ENCODE peak calls at places on chromosomes 13 and 19, in five cellular contexts. One of them, this sample, is unnamed.

GRCh38 chr13:41428155-41428554 is 29.2 kb upstream of the RGCC start:
- DNase-seq in ovary: no peak
- DNase-seq in colonic mucosa: peak; percentile 20
- DNase-seq in type B pancreatic cell: no peak
- DNase-seq in lower leg skin: no peak
- DNase-seq in this sample: peak; percentile 79

GRCh38 chr13:37413161-37413560 is 185.4 kb downstream of the POSTN start:
- DNase-seq in ovary: no peak
- DNase-seq in colonic mucosa: no peak
- DNase-seq in type B pancreatic cell: no peak
- DNase-seq in lower leg skin: no peak
- DNase-seq in this sample: no peak

GRCh38 chr13:73702419-73703071 is 431.7 kb downstream of the KLF12 start:
- DNase-seq in ovary: no peak
- DNase-seq in colonic mucosa: no peak
- DNase-seq in type B pancreatic cell: no peak
- DNase-seq in lower leg skin: no peak
- DNase-seq in this sample: no peak

GRCh38 chr13:48356750-48357149 is 53.2 kb downstream of the RB1 start:
- DNase-seq in ovary: no peak
- DNase-seq in colonic mucosa: no peak
- DNase-seq in type B pancreatic cell: no peak
- DNase-seq in lower leg skin: no peak
- DNase-seq in this sample: no peak

GRCh38 chr19:17220207-17220758 is 5.1 kb downstream of the USE1 start:
- DNase-seq in ovary: peak; percentile 60
- DNase-seq in colonic mucosa: peak; percentile 54
- DNase-seq in type B pancreatic cell: no peak
- DNase-seq in lower leg skin: no peak
- DNase-seq in this sample: no peak

GRCh38 chr19:4638330-4638729 is 986 bp upstream of the TNFAIP8L1 start:
- DNase-seq in ovary: no peak
- DNase-seq in colonic mucosa: no peak
- DNase-seq in type B pancreatic cell: no peak
- DNase-seq in lower leg skin: no peak
- DNase-seq in this sample: no peak

GRCh38 chr13:107866666-107867623 is 348.4 kb downstream of the LIG4 start:
- DNase-seq in ovary: no peak
- DNase-seq in colonic mucosa: no peak
- DNase-seq in type B pancreatic cell: no peak
- DNase-seq in lower leg skin: no peak
- DNase-seq in this sample: no peak

GRCh38 chr19:52748336-52748950 is 13.6 kb upstream of the ZNF611 start:
- DNase-seq in ovary: no peak
- DNase-seq in colonic mucosa: no peak
- DNase-seq in type B pancreatic cell: no peak
- DNase-seq in lower leg skin: no peak
- DNase-seq in this sample: no peak

GRCh38 chr13:44818428-44818827 is 170.8 kb downstream of the NUFIP1 start:
- DNase-seq in ovary: no peak
- DNase-seq in colonic mucosa: no peak
- DNase-seq in type B pancreatic cell: no peak
- DNase-seq in lower leg skin: no peak
- DNase-seq in this sample: no peak

GRCh38 chr13:108681986-108682562 is 52.7 kb downstream of the MYO16 start:
- DNase-seq in ovary: no peak
- DNase-seq in colonic mucosa: no peak
- DNase-seq in type B pancreatic cell: no peak
- DNase-seq in lower leg skin: no peak
- DNase-seq in this sample: no peak

GRCh38 chr13:107554355-107554905 is 660.9 kb downstream of the LIG4 start:
- DNase-seq in ovary: no peak
- DNase-seq in colonic mucosa: no peak
- DNase-seq in type B pancreatic cell: no peak
- DNase-seq in lower leg skin: no peak
- DNase-seq in this sample: no peak

GRCh38 chr19:33227242-33227650 is 1.6 kb upstream of the SLC7A10 start:
- DNase-seq in ovary: no peak
- DNase-seq in colonic mucosa: no peak
- DNase-seq in type B pancreatic cell: no peak
- DNase-seq in lower leg skin: no peak
- DNase-seq in this sample: no peak

GRCh38 chr19:38870612-38871011 is 7.5 kb downstream of the RINL start:
- DNase-seq in ovary: no peak
- DNase-seq in colonic mucosa: no peak
- DNase-seq in type B pancreatic cell: no peak
- DNase-seq in lower leg skin: no peak
- DNase-seq in this sample: no peak

GRCh38 chr19:38869160-38869835 is 8.8 kb downstream of the RINL start:
- DNase-seq in ovary: no peak
- DNase-seq in colonic mucosa: peak; percentile 41
- DNase-seq in type B pancreatic cell: no peak
- DNase-seq in lower leg skin: no peak
- DNase-seq in this sample: no peak

GRCh38 chr19:38868551-38868950 is 9.5 kb downstream of the RINL start:
- DNase-seq in ovary: no peak
- DNase-seq in colonic mucosa: no peak
- DNase-seq in type B pancreatic cell: no peak
- DNase-seq in lower leg skin: no peak
- DNase-seq in this sample: no peak

GRCh38 chr19:38869836-38870607 is 8.1 kb downstream of the RINL start:
- DNase-seq in ovary: peak; percentile 85
- DNase-seq in colonic mucosa: peak; percentile 86
- DNase-seq in type B pancreatic cell: peak; percentile 82
- DNase-seq in lower leg skin: peak; percentile 71
- DNase-seq in this sample: no peak

DNA sequence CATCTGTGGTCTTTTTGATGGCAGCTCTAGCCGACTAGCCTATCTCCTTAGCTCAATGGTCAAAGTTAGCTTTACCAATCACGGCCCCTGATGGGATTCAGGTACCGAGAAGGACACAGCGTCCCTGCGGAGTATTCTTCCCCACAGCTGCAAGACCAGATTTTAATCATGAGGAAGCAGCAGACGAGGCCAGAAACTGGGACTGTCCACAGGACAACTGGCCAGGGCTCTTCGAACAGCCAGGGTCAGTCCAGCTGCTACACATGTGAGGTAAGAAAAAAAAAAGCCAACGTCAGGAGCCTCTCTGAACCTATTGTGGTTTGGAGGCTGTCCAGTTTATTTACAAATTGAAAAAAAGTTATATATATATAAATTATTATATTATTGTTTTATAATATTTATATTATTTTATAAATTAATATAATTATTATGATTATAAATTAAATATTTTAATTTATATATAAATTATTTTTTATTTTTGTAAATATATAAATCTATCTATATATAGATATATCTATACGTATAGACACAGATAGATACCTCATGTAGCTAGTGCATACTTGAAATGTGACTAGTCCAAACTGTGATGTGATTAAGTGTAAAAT is 10.8 kb downstream of the RINL start:
- DNase-seq in ovary: no peak
- DNase-seq in colonic mucosa: no peak
- DNase-seq in type B pancreatic cell: no peak
- DNase-seq in lower leg skin: no peak
- DNase-seq in this sample: no peak
- TF ChIP-seq CTCF in ovary: no peak
- TF ChIP-seq CTCF in colonic mucosa: no peak
- TF ChIP-seq CTCF in type B pancreatic cell: no peak
- TF ChIP-seq CTCF in lower leg skin: no peak
- TF ChIP-seq CTCF in this sample: no peak

GRCh38 chr19:18523841-18524240 is 2.0 kb upstream of the ELL start:
- DNase-seq in ovary: no peak
- DNase-seq in colonic mucosa: no peak
- DNase-seq in type B pancreatic cell: no peak
- DNase-seq in lower leg skin: no peak
- DNase-seq in this sample: no peak

GRCh38 chr19:18519962-18520847 is 1.7 kb downstream of the ELL start:
- DNase-seq in ovary: peak; percentile 74
- DNase-seq in colonic mucosa: peak; percentile 79
- DNase-seq in type B pancreatic cell: no peak
- DNase-seq in lower leg skin: peak; percentile 71
- DNase-seq in this sample: no peak

GRCh38 chr19:18520848-18521691 is 800 bp downstream of the ELL start:
- DNase-seq in ovary: peak; percentile 73
- DNase-seq in colonic mucosa: peak; percentile 61
- DNase-seq in type B pancreatic cell: no peak
- DNase-seq in lower leg skin: peak; percentile 41
- DNase-seq in this sample: no peak

GRCh38 chr19:18521692-18522123 is at the start of gene ELL:
- DNase-seq in ovary: no peak
- DNase-seq in colonic mucosa: no peak
- DNase-seq in type B pancreatic cell: no peak
- DNase-seq in lower leg skin: no peak
- DNase-seq in this sample: no peak

GRCh38 chr19:18522124-18522861 is 423 bp upstream of the ELL start:
- DNase-seq in ovary: peak; percentile 100
- DNase-seq in colonic mucosa: peak; percentile 100
- DNase-seq in type B pancreatic cell: peak; percentile 100
- DNase-seq in lower leg skin: peak; percentile 100
- DNase-seq in this sample: peak; percentile 100
- TF ChIP-seq CTCF in ovary: peak; percentile 13
- TF ChIP-seq CTCF in colonic mucosa: no peak
- TF ChIP-seq CTCF in type B pancreatic cell: peak; percentile 27
- TF ChIP-seq CTCF in lower leg skin: no peak
- TF ChIP-seq CTCF in this sample: peak; percentile 23

GRCh38 chr13:113129480-113129879 is 6.9 kb downstream of the F10 start:
- DNase-seq in ovary: no peak
- DNase-seq in colonic mucosa: no peak
- DNase-seq in type B pancreatic cell: peak; percentile 66
- DNase-seq in lower leg skin: no peak
- DNase-seq in this sample: peak; percentile 80
- TF ChIP-seq CTCF in ovary: no peak
- TF ChIP-seq CTCF in colonic mucosa: no peak
- TF ChIP-seq CTCF in type B pancreatic cell: no peak
- TF ChIP-seq CTCF in lower leg skin: no peak
- TF ChIP-seq CTCF in this sample: no peak

GRCh38 chr13:110107568-110108347 is 199.2 kb downstream of the COL4A1 start:
- DNase-seq in ovary: no peak
- DNase-seq in colonic mucosa: no peak
- DNase-seq in type B pancreatic cell: no peak
- DNase-seq in lower leg skin: peak; percentile 16
- DNase-seq in this sample: no peak

GRCh38 chr13:110110783-110111182 is 196.2 kb downstream of the COL4A1 start:
- DNase-seq in ovary: no peak
- DNase-seq in colonic mucosa: no peak
- DNase-seq in type B pancreatic cell: no peak
- DNase-seq in lower leg skin: no peak
- DNase-seq in this sample: no peak

GRCh38 chr13:110108348-110109139 is 198.4 kb downstream of the COL4A1 start:
- DNase-seq in ovary: peak; percentile 80
- DNase-seq in colonic mucosa: peak; percentile 40
- DNase-seq in type B pancreatic cell: no peak
- DNase-seq in lower leg skin: peak; percentile 57
- DNase-seq in this sample: peak; percentile 92

GRCh38 chr13:110109910-110110309 is 197.0 kb downstream of the COL4A1 start:
- DNase-seq in ovary: peak; percentile 64
- DNase-seq in colonic mucosa: peak; percentile 34
- DNase-seq in type B pancreatic cell: no peak
- DNase-seq in lower leg skin: peak; percentile 58
- DNase-seq in this sample: no peak

GRCh38 chr13:110109140-110109783 is 197.7 kb downstream of the COL4A1 start:
- DNase-seq in ovary: no peak
- DNase-seq in colonic mucosa: no peak
- DNase-seq in type B pancreatic cell: no peak
- DNase-seq in lower leg skin: no peak
- DNase-seq in this sample: no peak
- TF ChIP-seq CTCF in ovary: no peak
- TF ChIP-seq CTCF in colonic mucosa: no peak
- TF ChIP-seq CTCF in type B pancreatic cell: no peak
- TF ChIP-seq CTCF in lower leg skin: no peak
- TF ChIP-seq CTCF in this sample: no peak

DNA sequence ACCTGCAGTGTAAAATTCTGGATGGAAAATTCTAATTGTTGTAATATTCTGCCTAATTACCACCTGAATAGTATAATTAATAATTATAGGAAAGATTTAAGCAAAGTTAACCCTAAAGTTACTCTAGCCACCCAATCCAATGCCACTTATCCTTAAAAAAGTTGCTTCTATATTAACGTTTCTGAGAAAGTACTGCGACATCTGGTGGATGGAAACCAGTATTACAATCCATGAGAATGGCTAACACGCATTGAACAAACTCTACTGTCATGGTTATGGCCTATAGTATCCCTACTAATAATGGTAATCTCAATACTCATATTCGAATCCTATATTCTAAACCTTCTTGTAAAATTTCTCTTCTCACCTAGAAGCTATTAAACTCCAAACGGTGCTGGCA is 1551.8 kb downstream of the SLITRK1 start:
- DNase-seq in ovary: no peak
- DNase-seq in colonic mucosa: no peak
- DNase-seq in type B pancreatic cell: no peak
- DNase-seq in lower leg skin: no peak
- DNase-seq in this sample: no peak
- TF ChIP-seq CTCF in ovary: no peak
- TF ChIP-seq CTCF in colonic mucosa: no peak
- TF ChIP-seq CTCF in type B pancreatic cell: peak; percentile 75
- TF ChIP-seq CTCF in lower leg skin: no peak
- TF ChIP-seq CTCF in this sample: peak; percentile 44

This sample was measured in osteocyte.